ENCODE peak calls at places on chromosome 11, in eight cellular contexts. D, M, V, L, N, C, A and J are unnamed samples.

GRCh38 chr11:19187880-19188279 is 13.9 kb downstream of the CSRP3 start:
- DNase-seq in D (peak), M (no peak), V (no peak), L (no peak), N (no peak), C (peak), A (peak), J (no peak)

GRCh38 chr11:125724125-125724524 is 22.0 kb upstream of the PATE1 start:
- DNase-seq in D (no peak), M (no peak), V (no peak), L (no peak), N (peak), C (no peak), A (no peak), J (no peak)

GRCh38 chr11:71321433-71322191 is 69.2 kb upstream of the SHANK2 start:
- DNase-seq in D (no peak), M (no peak), V (no peak), L (no peak), N (no peak), C (no peak), A (no peak), J (no peak)

GRCh38 chr11:133964946-133965632 is 8.3 kb upstream of the IGSF9B start:
- DNase-seq in D (no peak), M (no peak), V (no peak), L (no peak), N (peak), C (no peak), A (peak), J (no peak)

GRCh38 chr11:116117326-116118137 is 613.3 kb upstream of the CADM1 start:
- DNase-seq in D (no peak), M (peak), V (no peak), L (no peak), N (no peak), C (no peak), A (no peak), J (peak)

GRCh38 chr11:72519220-72519881 is 85.0 kb upstream of the CLPB start:
- DNase-seq in D (no peak), M (no peak), V (no peak), L (no peak), N (peak), C (no peak), A (no peak), J (no peak)

GRCh38 chr11:76553554-76554476 is 109.0 kb downstream of the EMSY start:
- DNase-seq in D (no peak), M (peak), V (no peak), L (no peak), N (no peak), C (no peak), A (no peak), J (no peak)

GRCh38 chr11:73726825-73727224 is 34.0 kb downstream of the RAB6A start:
- DNase-seq in D (no peak), M (no peak), V (no peak), L (no peak), N (no peak), C (no peak), A (no peak), J (no peak)

GRCh38 chr11:76808996-76809395 is 25.8 kb downstream of the TSKU start:
- DNase-seq in D (no peak), M (peak), V (no peak), L (no peak), N (no peak), C (no peak), A (no peak), J (no peak)

GRCh38 chr11:9040410-9040809 is 36.6 kb upstream of the NRIP3 start:
- DNase-seq in D (no peak), M (no peak), V (no peak), L (no peak), N (no peak), C (no peak), A (no peak), J (no peak)

GRCh38 chr11:17276236-17277023 is at the start of gene NUCB2:
- DNase-seq in D (peak), M (peak), V (peak), L (peak), N (peak), C (peak), A (peak), J (peak)

GRCh38 chr11:120912504-120912903 is 111.4 kb upstream of the TBCEL start:
- DNase-seq in D (peak), M (no peak), V (no peak), L (no peak), N (peak), C (no peak), A (no peak), J (no peak)

GRCh38 chr11:104826772-104827171 is 71.5 kb downstream of the CASP12 start:
- DNase-seq in D (no peak), M (no peak), V (no peak), L (no peak), N (no peak), C (no peak), A (no peak), J (no peak)

GRCh38 chr11:73270089-73270854 is 1.9 kb upstream of the P2RY6 start:
- DNase-seq in D (no peak), M (no peak), V (no peak), L (no peak), N (no peak), C (no peak), A (no peak), J (peak)

GRCh38 chr11:46513934-46514342 is 79.9 kb downstream of the AMBRA1 start:
- DNase-seq in D (peak), M (no peak), V (no peak), L (no peak), N (peak), C (no peak), A (no peak), J (no peak)

GRCh38 chr11:2750601-2751522 is 51.1 kb upstream of the KCNQ1OT1 start:
- DNase-seq in D (peak), M (no peak), V (no peak), L (no peak), N (no peak), C (peak), A (no peak), J (no peak)

GRCh38 chr11:567036-567628 is 6.4 kb downstream of the RASSF7 start:
- DNase-seq in D (no peak), M (no peak), V (no peak), L (no peak), N (no peak), C (no peak), A (no peak), J (no peak)

GRCh38 chr11:69299572-69299971 is 5.6 kb downstream of the MYEOV start:
- DNase-seq in D (no peak), M (no peak), V (no peak), L (no peak), N (no peak), C (no peak), A (no peak), J (no peak)

GRCh38 chr11:57240757-57241156 is 3.7 kb upstream of the APLNR start:
- DNase-seq in D (no peak), M (no peak), V (no peak), L (no peak), N (no peak), C (no peak), A (no peak), J (no peak)

GRCh38 chr11:12158926-12159325 is 48.5 kb downstream of the MICAL2 start:
- DNase-seq in D (no peak), M (no peak), V (peak), L (no peak), N (no peak), C (no peak), A (no peak), J (no peak)

GRCh38 chr11:94656968-94657367 is 89.8 kb downstream of the PIWIL4 start:
- DNase-seq in D (no peak), M (no peak), V (no peak), L (no peak), N (peak), C (no peak), A (no peak), J (no peak)

GRCh38 chr11:86174101-86175046 is 70.2 kb upstream of the EED start:
- DNase-seq in D (no peak), M (no peak), V (no peak), L (no peak), N (peak), C (no peak), A (peak), J (peak)

GRCh38 chr11:129947474-129947873 is 52.1 kb upstream of the NFRKB start:
- DNase-seq in D (no peak), M (no peak), V (no peak), L (no peak), N (no peak), C (no peak), A (no peak), J (no peak)

GRCh38 chr11:30585892-30586250 is 282 bp downstream of the MPPED2 start:
- DNase-seq in D (peak), M (peak), V (no peak), L (no peak), N (no peak), C (no peak), A (no peak), J (no peak)

GRCh38 chr11:132942611-132943324 is 589.5 kb downstream of the OPCML start:
- DNase-seq in D (no peak), M (no peak), V (no peak), L (no peak), N (no peak), C (no peak), A (no peak), J (no peak)

GRCh38 chr11:9906043-9906791 is 242.3 kb downstream of the SWAP70 start:
- DNase-seq in D (no peak), M (no peak), V (no peak), L (no peak), N (peak), C (no peak), A (no peak), J (no peak)